ENCODE peak calls at places on chromosomes 1 and 21, in nine cellular contexts. One of them, this sample, is unnamed.

GRCh38 chr1:111151838-111152237 is 11.8 kb downstream of the CEPT1 start:
- DNase-seq in mammary epithelial cell: no peak
- DNase-seq in astrocyte: no peak
- DNase-seq in Karpas-422: no peak
- DNase-seq in IMR-90: no peak
- DNase-seq in H1: no peak
- DNase-seq in PC-9: no peak
- DNase-seq in fibroblast of lung: no peak
- DNase-seq in HCT116: no peak
- DNase-seq in this sample: no peak

GRCh38 chr1:161198206-161198876 is 513 bp downstream of the ADAMTS4 start:
- DNase-seq in astrocyte: no peak
- DNase-seq in Karpas-422: no peak
- DNase-seq in mammary epithelial cell: no peak
- DNase-seq in fibroblast of lung: no peak
- DNase-seq in H1: peak
- DNase-seq in PC-9: peak
- DNase-seq in IMR-90: no peak
- DNase-seq in HCT116: no peak
- DNase-seq in this sample: peak

GRCh38 chr1:101238041-101238515 is 1.3 kb downstream of the S1PR1 start:
- DNase-seq in Karpas-422: no peak
- DNase-seq in IMR-90: no peak
- DNase-seq in fibroblast of lung: no peak
- DNase-seq in HCT116: no peak
- DNase-seq in astrocyte: no peak
- DNase-seq in H1: no peak
- DNase-seq in PC-9: no peak
- DNase-seq in mammary epithelial cell: no peak
- DNase-seq in this sample: peak

GRCh38 chr1:224632381-224632871 is 16.3 kb downstream of the CNIH3 start:
- DNase-seq in H1: no peak
- DNase-seq in mammary epithelial cell: no peak
- DNase-seq in IMR-90: peak
- DNase-seq in Karpas-422: no peak
- DNase-seq in astrocyte: peak
- DNase-seq in fibroblast of lung: peak
- DNase-seq in PC-9: no peak
- DNase-seq in HCT116: no peak
- DNase-seq in this sample: peak

GRCh38 chr21:41743321-41744027 is 23.4 kb downstream of the RIPK4 start:
- DNase-seq in Karpas-422: no peak
- DNase-seq in fibroblast of lung: no peak
- DNase-seq in PC-9: no peak
- DNase-seq in H1: no peak
- DNase-seq in IMR-90: no peak
- DNase-seq in mammary epithelial cell: no peak
- DNase-seq in HCT116: no peak
- DNase-seq in astrocyte: no peak
- DNase-seq in this sample: no peak

GRCh38 chr1:208081972-208082371 is 162.2 kb downstream of the PLXNA2 start:
- DNase-seq in H1: no peak
- DNase-seq in mammary epithelial cell: no peak
- DNase-seq in astrocyte: no peak
- DNase-seq in Karpas-422: no peak
- DNase-seq in PC-9: no peak
- DNase-seq in fibroblast of lung: peak
- DNase-seq in IMR-90: no peak
- DNase-seq in HCT116: no peak
- DNase-seq in this sample: no peak

GRCh38 chr1:218887141-218887925 is 286.3 kb upstream of the LYPLAL1 start:
- DNase-seq in mammary epithelial cell: peak
- DNase-seq in PC-9: no peak
- DNase-seq in astrocyte: peak
- DNase-seq in fibroblast of lung: peak
- DNase-seq in HCT116: no peak
- DNase-seq in H1: no peak
- DNase-seq in Karpas-422: no peak
- DNase-seq in IMR-90: no peak
- DNase-seq in this sample: no peak

GRCh38 chr21:29299046-29299905 is 554 bp downstream of the BACH1 start:
- DNase-seq in PC-9: peak
- DNase-seq in mammary epithelial cell: peak
- DNase-seq in HCT116: no peak
- DNase-seq in IMR-90: peak
- DNase-seq in fibroblast of lung: peak
- DNase-seq in H1: no peak
- DNase-seq in astrocyte: peak
- DNase-seq in Karpas-422: peak
- DNase-seq in this sample: peak

GRCh38 chr1:16013908-16014258 is 4.0 kb downstream of the HSPB7 start:
- DNase-seq in fibroblast of lung: no peak
- DNase-seq in IMR-90: no peak
- DNase-seq in Karpas-422: no peak
- DNase-seq in astrocyte: no peak
- DNase-seq in mammary epithelial cell: no peak
- DNase-seq in PC-9: no peak
- DNase-seq in H1: no peak
- DNase-seq in HCT116: no peak
- DNase-seq in this sample: no peak

GRCh38 chr21:39660191-39660590 is 47.5 kb downstream of the B3GALT5 start:
- DNase-seq in fibroblast of lung: peak
- DNase-seq in HCT116: no peak
- DNase-seq in Karpas-422: no peak
- DNase-seq in IMR-90: peak
- DNase-seq in PC-9: no peak
- DNase-seq in mammary epithelial cell: no peak
- DNase-seq in astrocyte: peak
- DNase-seq in H1: no peak
- DNase-seq in this sample: peak
- H2AFZ ChIP-seq in fibroblast of lung: peak
- H2AFZ ChIP-seq in HCT116: no peak
- H2AFZ ChIP-seq in Karpas-422: no peak
- H2AFZ ChIP-seq in IMR-90: peak
- H2AFZ ChIP-seq in PC-9: no peak
- H2AFZ ChIP-seq in mammary epithelial cell: no peak
- H2AFZ ChIP-seq in astrocyte: peak
- H2AFZ ChIP-seq in H1: no peak
- H2AFZ ChIP-seq in this sample: peak

GRCh38 chr1:39654291-39654690 is 14.8 kb upstream of the HEYL start:
- DNase-seq in fibroblast of lung: no peak
- DNase-seq in HCT116: no peak
- DNase-seq in astrocyte: no peak
- DNase-seq in H1: no peak
- DNase-seq in IMR-90: peak
- DNase-seq in PC-9: no peak
- DNase-seq in Karpas-422: no peak
- DNase-seq in mammary epithelial cell: no peak
- DNase-seq in this sample: peak
- H2AFZ ChIP-seq in fibroblast of lung: no peak
- H2AFZ ChIP-seq in HCT116: peak
- H2AFZ ChIP-seq in astrocyte: no peak
- H2AFZ ChIP-seq in H1: no peak
- H2AFZ ChIP-seq in IMR-90: no peak
- H2AFZ ChIP-seq in PC-9: no peak
- H2AFZ ChIP-seq in Karpas-422: no peak
- H2AFZ ChIP-seq in mammary epithelial cell: no peak
- H2AFZ ChIP-seq in this sample: no peak

DNA sequence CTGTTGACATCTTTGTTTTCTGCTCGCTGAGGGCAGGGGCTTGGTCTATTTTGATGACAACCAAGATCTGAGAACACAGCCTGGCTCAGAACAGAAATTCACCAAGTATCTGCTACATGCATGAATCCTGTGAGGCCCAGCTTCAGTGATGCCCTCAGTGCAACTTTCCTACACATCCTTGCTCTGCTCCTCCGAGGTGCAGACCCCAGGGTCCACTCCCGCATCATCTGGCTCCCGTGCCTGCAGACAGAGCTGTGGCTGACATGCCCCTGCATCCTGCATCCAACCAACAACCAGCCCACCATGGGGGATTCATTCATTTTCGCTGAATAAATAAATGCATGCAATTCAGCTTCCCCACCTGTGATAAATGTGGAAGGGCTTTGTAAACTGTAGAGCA is 112.4 kb downstream of the GLIS1 start:
- DNase-seq in astrocyte: no peak
- DNase-seq in PC-9: no peak
- DNase-seq in H1: peak
- DNase-seq in fibroblast of lung: no peak
- DNase-seq in IMR-90: no peak
- DNase-seq in HCT116: no peak
- DNase-seq in mammary epithelial cell: no peak
- DNase-seq in Karpas-422: no peak
- DNase-seq in this sample: no peak
- H2AFZ ChIP-seq in astrocyte: no peak
- H2AFZ ChIP-seq in PC-9: no peak
- H2AFZ ChIP-seq in H1: no peak
- H2AFZ ChIP-seq in fibroblast of lung: no peak
- H2AFZ ChIP-seq in IMR-90: no peak
- H2AFZ ChIP-seq in HCT116: no peak
- H2AFZ ChIP-seq in mammary epithelial cell: no peak
- H2AFZ ChIP-seq in Karpas-422: no peak
- H2AFZ ChIP-seq in this sample: no peak

GRCh38 chr1:85229574-85230097 is 28.8 kb upstream of the SYDE2 start:
- DNase-seq in IMR-90: no peak
- DNase-seq in astrocyte: no peak
- DNase-seq in Karpas-422: no peak
- DNase-seq in HCT116: peak
- DNase-seq in mammary epithelial cell: no peak
- DNase-seq in PC-9: peak
- DNase-seq in H1: no peak
- DNase-seq in fibroblast of lung: no peak
- DNase-seq in this sample: no peak

GRCh38 chr1:85225624-85226380 is 25.0 kb upstream of the SYDE2 start:
- DNase-seq in IMR-90: no peak
- DNase-seq in Karpas-422: no peak
- DNase-seq in PC-9: no peak
- DNase-seq in mammary epithelial cell: no peak
- DNase-seq in fibroblast of lung: peak
- DNase-seq in H1: no peak
- DNase-seq in astrocyte: no peak
- DNase-seq in HCT116: no peak
- DNase-seq in this sample: peak

GRCh38 chr1:85228952-85229351 is 28.1 kb upstream of the SYDE2 start:
- DNase-seq in PC-9: no peak
- DNase-seq in Karpas-422: no peak
- DNase-seq in astrocyte: no peak
- DNase-seq in H1: no peak
- DNase-seq in mammary epithelial cell: no peak
- DNase-seq in HCT116: no peak
- DNase-seq in IMR-90: no peak
- DNase-seq in fibroblast of lung: no peak
- DNase-seq in this sample: no peak

GRCh38 chr1:85224734-85225623 is 24.2 kb upstream of the SYDE2 start:
- DNase-seq in astrocyte: no peak
- DNase-seq in HCT116: no peak
- DNase-seq in PC-9: peak
- DNase-seq in fibroblast of lung: no peak
- DNase-seq in Karpas-422: no peak
- DNase-seq in H1: peak
- DNase-seq in mammary epithelial cell: peak
- DNase-seq in IMR-90: peak
- DNase-seq in this sample: no peak

GRCh38 chr1:85230305-85230977 is 29.0 kb downstream of the C1orf52 start:
- DNase-seq in mammary epithelial cell: no peak
- DNase-seq in fibroblast of lung: no peak
- DNase-seq in H1: no peak
- DNase-seq in astrocyte: no peak
- DNase-seq in IMR-90: no peak
- DNase-seq in Karpas-422: peak
- DNase-seq in PC-9: no peak
- DNase-seq in HCT116: peak
- DNase-seq in this sample: peak
- H2AFZ ChIP-seq in mammary epithelial cell: no peak
- H2AFZ ChIP-seq in fibroblast of lung: no peak
- H2AFZ ChIP-seq in H1: no peak
- H2AFZ ChIP-seq in astrocyte: no peak
- H2AFZ ChIP-seq in IMR-90: no peak
- H2AFZ ChIP-seq in Karpas-422: no peak
- H2AFZ ChIP-seq in PC-9: no peak
- H2AFZ ChIP-seq in HCT116: peak
- H2AFZ ChIP-seq in this sample: no peak

GRCh38 chr1:77446841-77447555 is 165.2 kb downstream of the AK5 start:
- DNase-seq in Karpas-422: no peak
- DNase-seq in HCT116: no peak
- DNase-seq in H1: no peak
- DNase-seq in mammary epithelial cell: no peak
- DNase-seq in astrocyte: no peak
- DNase-seq in IMR-90: peak
- DNase-seq in fibroblast of lung: no peak
- DNase-seq in PC-9: no peak
- DNase-seq in this sample: peak

GRCh38 chr1:77447669-77448068 is 165.8 kb downstream of the AK5 start:
- DNase-seq in Karpas-422: no peak
- DNase-seq in IMR-90: no peak
- DNase-seq in PC-9: no peak
- DNase-seq in astrocyte: no peak
- DNase-seq in H1: no peak
- DNase-seq in HCT116: no peak
- DNase-seq in fibroblast of lung: no peak
- DNase-seq in mammary epithelial cell: no peak
- DNase-seq in this sample: no peak
- H2AFZ ChIP-seq in Karpas-422: no peak
- H2AFZ ChIP-seq in IMR-90: no peak
- H2AFZ ChIP-seq in PC-9: no peak
- H2AFZ ChIP-seq in astrocyte: no peak
- H2AFZ ChIP-seq in H1: no peak
- H2AFZ ChIP-seq in HCT116: no peak
- H2AFZ ChIP-seq in fibroblast of lung: no peak
- H2AFZ ChIP-seq in mammary epithelial cell: no peak
- H2AFZ ChIP-seq in this sample: no peak

GRCh38 chr21:33392586-33392985 is 10.6 kb upstream of the IFNGR2 start:
- DNase-seq in mammary epithelial cell: no peak
- DNase-seq in astrocyte: no peak
- DNase-seq in fibroblast of lung: no peak
- DNase-seq in HCT116: no peak
- DNase-seq in PC-9: no peak
- DNase-seq in H1: no peak
- DNase-seq in Karpas-422: no peak
- DNase-seq in IMR-90: no peak
- DNase-seq in this sample: no peak
- H2AFZ ChIP-seq in mammary epithelial cell: no peak
- H2AFZ ChIP-seq in astrocyte: no peak
- H2AFZ ChIP-seq in fibroblast of lung: no peak
- H2AFZ ChIP-seq in HCT116: no peak
- H2AFZ ChIP-seq in PC-9: no peak
- H2AFZ ChIP-seq in H1: no peak
- H2AFZ ChIP-seq in Karpas-422: no peak
- H2AFZ ChIP-seq in IMR-90: peak
- H2AFZ ChIP-seq in this sample: no peak